ENCODE peak calls at places on chromosome 3, in nine cellular contexts. Z is stomach, M is body of pancreas, T is mammary epithelial cell, X is mucosa of descending colon, O is transverse colon, E is spleen, B is IMR-90, C is A549. I is an unnamed sample. For H3K4me1, the result is how much of the 10 kb centered on the place peaks cover.

GRCh38 chr3:105907790-105908189 is 39.0 kb upstream of the CBLB start:
- DNase-seq in Z (no peak), M (no peak), T (no peak), X (no peak), O (no peak), E (no peak), B (no peak), C (no peak), I (no peak)

GRCh38 chr3:12158387-12159226 is at the start of gene TIMP4:
- DNase-seq in Z (peak), M (no peak), T (no peak), X (peak), O (peak), E (peak), B (peak), C (peak), I (peak)

GRCh38 chr3:16849240-16849639 is 35.5 kb upstream of the PLCL2 start:
- DNase-seq in Z (peak), M (peak), T (no peak), X (peak), O (peak), E (peak), B (peak), C (no peak), I (peak)

GRCh38 chr3:53196575-53197407 is 35.8 kb downstream of the PRKCD start:
- DNase-seq in Z (no peak), M (no peak), T (no peak), X (no peak), O (peak), E (no peak), B (peak), C (no peak), I (no peak)

GRCh38 chr3:133663569-133664313 is 2.0 kb upstream of the TOPBP1 start:
- DNase-seq in Z (no peak), M (no peak), T (peak), X (no peak), O (no peak), E (no peak), B (peak), C (peak), I (peak)

GRCh38 chr3:146544929-146545528 is 622 bp upstream of the PLSCR1 start:
- DNase-seq in Z (no peak), M (no peak), T (no peak), X (no peak), O (no peak), E (no peak), B (no peak), C (no peak), I (no peak)

GRCh38 chr3:196122021-196122687 is 40.3 kb upstream of the TFRC start:
- DNase-seq in Z (no peak), M (no peak), T (no peak), X (no peak), O (no peak), E (no peak), B (peak), C (no peak), I (no peak)

GRCh38 chr3:14602006-14602803 is 49.4 kb upstream of the CCDC174 start:
- DNase-seq in Z (no peak), M (no peak), T (no peak), X (no peak), O (no peak), E (no peak), B (no peak), C (peak), I (no peak)

GRCh38 chr3:185823280-185824044 is 1.4 kb downstream of the IGF2BP2 start:
- DNase-seq in Z (peak), M (peak), T (peak), X (peak), O (peak), E (peak), B (peak), C (no peak), I (peak)

GRCh38 chr3:126153695-126154360 is 26.6 kb downstream of the ALDH1L1 start:
- DNase-seq in Z (no peak), M (no peak), T (no peak), X (no peak), O (no peak), E (peak), B (no peak), C (no peak), I (no peak)

GRCh38 chr3:150556792-150557191 is 10.2 kb downstream of the EIF2A start:
- DNase-seq in Z (no peak), M (no peak), T (no peak), X (no peak), O (no peak), E (no peak), B (no peak), C (no peak), I (no peak)

GRCh38 chr3:179807588-179807987 is 154.7 kb downstream of the USP13 start:
- DNase-seq in Z (no peak), M (no peak), T (no peak), X (no peak), O (no peak), E (no peak), B (no peak), C (no peak), I (no peak)

GRCh38 chr3:112320698-112321097 is 12.3 kb upstream of the CD200 start:
- DNase-seq in Z (no peak), M (no peak), T (no peak), X (no peak), O (no peak), E (no peak), B (no peak), C (no peak), I (no peak)

GRCh38 chr3:22371592-22372291 is 620.7 kb upstream of the ZNF385D start:
- DNase-seq in Z (no peak), M (no peak), T (no peak), X (no peak), O (no peak), E (no peak), B (no peak), C (no peak), I (no peak)

GRCh38 chr3:161977063-161977462 is 480.5 kb downstream of the OTOL1 start:
- DNase-seq in Z (no peak), M (no peak), T (peak), X (no peak), O (no peak), E (no peak), B (peak), C (no peak), I (no peak)

GRCh38 chr3:30042274-30042859 is 564.0 kb upstream of the TGFBR2 start:
- DNase-seq in Z (peak), M (peak), T (peak), X (peak), O (peak), E (no peak), B (peak), C (peak), I (no peak)

DNA sequence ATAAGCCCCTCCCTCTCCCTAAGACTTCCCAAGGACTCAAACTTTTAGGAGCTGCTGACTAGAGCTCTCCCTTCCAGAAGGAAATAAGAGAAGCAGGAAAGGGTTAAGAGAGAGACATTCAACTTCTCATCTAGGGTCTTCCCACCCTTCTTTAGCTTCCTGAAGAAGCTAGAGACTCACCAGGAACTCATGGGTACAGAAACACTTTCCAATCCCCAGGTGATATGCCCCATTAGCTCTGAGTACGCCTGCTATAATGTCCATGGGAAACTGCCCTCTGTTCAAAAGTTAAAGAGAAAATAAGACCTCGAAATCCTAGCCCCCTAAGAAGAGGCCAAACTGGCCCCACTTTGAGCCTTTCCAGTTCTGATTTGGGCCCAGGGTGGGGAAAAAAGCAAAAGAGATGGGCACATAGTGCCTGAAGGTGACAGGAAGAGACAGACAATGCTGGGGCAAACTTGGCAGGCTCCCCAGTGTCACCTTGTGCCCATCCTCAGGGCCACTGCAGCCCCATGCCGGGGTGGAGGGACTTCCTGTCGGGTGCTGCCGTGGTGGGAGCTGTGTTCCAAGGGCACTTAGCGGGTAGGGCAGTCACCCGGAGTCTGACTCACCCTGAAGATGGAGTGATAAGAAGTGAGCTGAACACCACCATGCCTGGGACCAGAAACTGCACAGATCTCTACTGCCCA is 29.5 kb downstream of the CCDC12 start:
- DNase-seq in Z (peak), M (peak), T (peak), X (peak), O (peak), E (peak), B (peak), C (peak), I (peak)
- H3K4me1 ChIP-seq in Z (half or more), M (half or more), T (half or more), X (half or more), O (half or more), E (half or more), B (under half), C (half or more), I (under half)

DNA sequence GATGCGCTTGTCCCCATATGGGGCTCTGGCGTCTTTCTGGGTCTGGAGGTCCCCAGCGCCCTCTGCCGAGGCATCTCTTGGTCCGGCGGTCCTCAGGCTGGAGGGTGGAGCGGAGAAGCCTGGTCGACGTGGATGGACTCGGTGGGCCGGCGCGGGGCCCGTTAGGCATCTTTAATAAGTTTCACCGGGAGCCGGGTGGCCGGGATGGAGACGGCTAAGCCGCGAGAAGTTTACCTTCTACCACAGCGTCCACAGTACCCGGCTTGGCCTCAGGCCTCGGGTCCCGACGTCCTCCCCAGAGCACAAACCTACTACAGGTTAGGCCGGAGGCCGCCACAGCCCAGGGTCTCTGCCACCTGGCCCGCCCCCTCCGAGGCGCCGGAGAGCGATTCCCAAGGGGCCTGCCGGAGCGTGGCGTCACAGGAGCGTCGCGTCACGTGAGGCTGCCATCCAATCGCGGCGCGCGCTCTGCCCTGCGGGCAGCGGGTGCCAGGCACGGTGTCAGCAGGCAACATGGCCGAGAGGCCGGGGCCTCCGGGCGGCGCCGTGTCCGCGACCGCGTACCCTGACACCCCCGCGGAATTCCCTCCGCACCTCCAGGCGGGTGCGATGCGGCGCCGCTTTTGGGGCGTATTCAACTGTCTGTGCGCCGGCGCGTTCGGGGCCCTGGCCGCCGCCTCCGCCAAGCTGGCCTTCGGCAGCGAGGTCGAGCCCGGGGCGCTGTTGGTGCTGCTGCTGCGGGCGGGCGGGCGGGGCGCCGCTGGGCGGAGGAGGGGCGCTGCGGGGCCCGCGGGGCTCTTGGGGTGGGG is at the start of gene TMEM42:
- DNase-seq in Z (peak), M (peak), T (peak), X (peak), O (peak), E (peak), B (peak), C (peak), I (peak)
- TF ChIP-seq CTCF in Z (no peak), M (no peak), T (no peak), X (no peak), O (peak), E (no peak), B (peak), C (no peak), I (no peak)

DNA sequence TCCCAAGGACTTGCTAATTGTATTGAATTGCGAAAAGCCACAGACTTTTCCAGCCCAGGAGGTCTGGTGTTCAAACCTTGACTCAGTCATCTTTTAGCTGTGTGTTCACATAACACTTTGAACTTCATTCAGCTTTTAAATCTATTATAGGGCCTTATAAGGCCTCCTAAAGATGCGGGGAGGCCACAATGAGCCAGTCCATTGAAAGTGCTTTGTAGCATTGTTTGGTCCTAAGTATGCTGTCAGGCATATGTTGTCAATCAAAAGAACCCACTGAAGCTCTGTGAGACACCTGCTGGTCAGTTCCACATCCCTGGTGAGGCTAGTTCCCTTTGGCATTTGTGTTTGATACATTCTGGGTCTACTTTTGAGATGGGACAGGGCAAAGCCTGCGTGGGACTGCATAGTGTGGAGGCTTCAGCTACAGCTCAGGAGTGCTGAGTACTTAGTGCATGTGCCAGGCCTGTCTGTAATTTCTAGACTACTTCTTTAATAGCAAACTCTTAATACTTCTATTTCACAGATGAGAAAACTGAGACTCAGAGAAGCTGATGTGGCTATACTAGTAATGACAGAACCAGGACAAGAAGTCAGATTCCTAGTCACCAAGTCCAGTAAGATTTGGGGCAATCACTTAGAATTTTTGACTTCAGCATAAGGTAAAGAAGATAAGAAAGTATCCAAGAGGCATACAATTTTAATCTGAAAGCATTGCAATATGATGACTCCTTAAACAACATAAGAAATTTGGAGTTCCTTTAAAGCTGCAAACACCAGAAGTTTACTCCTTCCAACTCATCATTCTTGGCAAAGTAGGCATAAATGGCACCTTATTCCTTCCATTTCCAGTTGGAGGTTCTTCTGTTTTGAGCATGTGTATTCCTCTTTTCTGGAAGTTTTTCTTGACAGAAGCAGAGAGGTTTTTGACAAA is 213.0 kb downstream of the PDCD6IP start:
- DNase-seq in Z (no peak), M (no peak), T (no peak), X (no peak), O (no peak), E (no peak), B (peak), C (peak), I (no peak)
- H3K4me1 ChIP-seq in Z (under half), M (under half), T (under half), X (under half), O (under half), E (under half), B (under half), C (half or more), I (under half)

DNA sequence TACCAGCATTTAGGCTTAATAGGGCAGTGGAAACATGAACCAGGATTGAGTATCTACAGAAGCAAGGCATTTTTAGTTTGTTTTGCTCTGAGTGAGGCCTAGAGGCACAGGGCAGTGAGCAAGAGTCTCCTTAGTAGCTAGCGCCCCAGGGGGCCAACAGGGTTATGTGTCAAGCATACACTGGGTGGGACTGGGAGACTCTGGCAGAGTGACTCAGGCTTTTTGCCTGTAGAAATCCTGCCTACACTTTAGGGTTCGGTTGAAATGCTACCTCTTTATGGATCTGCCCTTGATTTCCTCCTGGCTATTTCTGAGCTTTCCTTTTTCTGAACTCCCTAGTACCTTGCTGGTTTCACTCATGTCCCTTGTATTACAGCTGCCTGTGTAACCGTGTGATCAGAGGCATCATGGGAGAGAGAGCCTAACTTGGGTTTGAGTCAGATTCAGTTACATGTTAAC is 72.2 kb downstream of the TOP2B start:
- DNase-seq in Z (no peak), M (no peak), T (peak), X (no peak), O (no peak), E (no peak), B (peak), C (peak), I (no peak)
- TF ChIP-seq CTCF in Z (no peak), M (no peak), T (peak), X (no peak), O (no peak), E (no peak), B (peak), C (peak), I (no peak)

I was measured in right lobe of liver.